ENCODE peak calls at places on chromosomes 3 and 15, in seven cellular contexts. N is psoas muscle; J is A549; D is left lung; P is effector memory CD4-positive, alpha-beta T cell; T is heart right ventricle; M is CD8-positive, alpha-beta memory T cell. K is an unnamed sample.

GRCh38 chr3:25047058-25047457 is 381.0 kb upstream of the RARB start:
- DNase-seq in N (no peak), T (no peak), P (no peak), M (no peak), J (no peak), D (no peak), K (no peak)

GRCh38 chr3:13012228-13012691 is 61.0 kb downstream of the IQSEC1 start:
- DNase-seq in D (peak; percentile 93), N (peak; percentile 75), P (peak; percentile 38), J (no peak), T (peak; percentile 74), M (peak; percentile 67), K (no peak)

GRCh38 chr3:8445861-8446260 is 55.8 kb upstream of the LMCD1 start:
- DNase-seq in M (no peak), T (no peak), D (no peak), J (peak; percentile 82), N (no peak), P (no peak), K (no peak)

GRCh38 chr3:55648591-55649318 is 161.6 kb upstream of the WNT5A start:
- DNase-seq in J (no peak), N (no peak), T (no peak), M (no peak), P (no peak), D (no peak), K (no peak)

GRCh38 chr3:14126017-14126902 is 1.4 kb downstream of the TMEM43 start:
- DNase-seq in N (no peak), M (no peak), D (no peak), P (no peak), J (no peak), T (no peak), K (no peak)

GRCh38 chr3:58049143-58049785 is 41.0 kb downstream of the FLNB start:
- DNase-seq in D (peak; percentile 47), T (peak; percentile 28), J (peak; percentile 83), N (peak; percentile 25), M (no peak), P (no peak), K (no peak)

GRCh38 chr3:65873028-65873427 is 165.7 kb downstream of the MAGI1 start:
- DNase-seq in J (no peak), T (peak; percentile 23), P (no peak), D (no peak), M (no peak), N (no peak), K (no peak)

GRCh38 chr15:81333363-81333762 is 9.4 kb upstream of the STARD5 start:
- DNase-seq in M (no peak), T (no peak), J (no peak), N (no peak), P (no peak), D (no peak), K (no peak)

GRCh38 chr3:187914231-187914630 is 169.0 kb upstream of the BCL6 start:
- DNase-seq in P (no peak), N (no peak), T (no peak), J (no peak), M (no peak), D (no peak), K (no peak)

GRCh38 chr3:142850395-142851023 is 38.4 kb downstream of the PCOLCE2 start:
- DNase-seq in P (no peak), N (peak; percentile 21), M (no peak), T (no peak), J (peak; percentile 80), D (peak; percentile 83), K (no peak)

GRCh38 chr3:154743418-154743817 is 313.4 kb upstream of the GPR149 start:
- DNase-seq in M (no peak), J (no peak), P (no peak), T (no peak), D (no peak), N (no peak), K (no peak)

GRCh38 chr3:185318136-185318535 is 44.8 kb upstream of the MAP3K13 start:
- DNase-seq in N (no peak), P (no peak), M (no peak), T (no peak), D (no peak), J (peak; percentile 76), K (no peak)

GRCh38 chr3:129512595-129512994 is 15.8 kb upstream of the RHO start:
- DNase-seq in P (no peak), J (no peak), D (no peak), N (no peak), T (no peak), M (no peak), K (no peak)

GRCh38 chr3:115697263-115698053 is 74.1 kb downstream of the GAP43 start:
- DNase-seq in D (no peak), N (no peak), P (no peak), M (no peak), T (no peak), J (no peak), K (no peak)

GRCh38 chr3:46923559-46924350 is 46.2 kb downstream of the PTH1R start:
- DNase-seq in J (peak; percentile 37), D (peak; percentile 36), M (peak; percentile 60), T (no peak), N (no peak), P (no peak), K (no peak)

GRCh38 chr15:22262613-22263020 is 182.3 kb downstream of the OR4M2 start:
- DNase-seq in T (no peak), J (peak; percentile 77), D (peak; percentile 57), M (peak; percentile 50), N (no peak), P (peak; percentile 17), K (no peak)
- H3K9me3 ChIP-seq in T (no peaks in the 10 kb centered on the region), J (no peaks in the 10 kb centered on the region), D (peaks cover 2% of the 10 kb centered on the region), M (no peaks in the 10 kb centered on the region), N (no peaks in the 10 kb centered on the region), P (no peaks in the 10 kb centered on the region), K (no peaks in the 10 kb centered on the region)

DNA sequence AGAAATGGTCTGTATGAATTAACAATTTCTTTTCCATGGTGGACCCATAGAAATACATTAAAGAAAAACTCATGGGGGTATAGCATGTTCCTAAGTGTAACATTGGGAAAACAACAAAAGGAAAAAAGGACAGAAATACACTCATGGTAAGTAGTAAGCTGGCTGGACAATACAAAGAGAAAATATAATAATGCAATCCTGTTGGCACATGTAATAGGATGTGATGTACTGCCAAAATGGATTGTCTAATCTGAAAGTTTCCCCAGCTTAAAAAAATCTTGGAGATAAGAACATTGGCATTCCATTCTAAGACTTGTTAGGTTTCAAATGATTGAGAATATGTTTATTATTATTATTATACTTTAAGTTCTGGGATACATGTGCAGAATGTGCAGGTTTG is 128.1 kb downstream of the MBNL1 start:
- DNase-seq in P (no peak), D (no peak), N (no peak), M (no peak), J (no peak), T (no peak), K (no peak)
- H3K27ac ChIP-seq in P (no peak overlapping the region), D (peak overlapping the region; percentile 19), N (peak overlapping the region; percentile 92), M (no peak overlapping the region), J (no peak overlapping the region), T (peak overlapping the region; percentile 11), K (no peak overlapping the region)

DNA sequence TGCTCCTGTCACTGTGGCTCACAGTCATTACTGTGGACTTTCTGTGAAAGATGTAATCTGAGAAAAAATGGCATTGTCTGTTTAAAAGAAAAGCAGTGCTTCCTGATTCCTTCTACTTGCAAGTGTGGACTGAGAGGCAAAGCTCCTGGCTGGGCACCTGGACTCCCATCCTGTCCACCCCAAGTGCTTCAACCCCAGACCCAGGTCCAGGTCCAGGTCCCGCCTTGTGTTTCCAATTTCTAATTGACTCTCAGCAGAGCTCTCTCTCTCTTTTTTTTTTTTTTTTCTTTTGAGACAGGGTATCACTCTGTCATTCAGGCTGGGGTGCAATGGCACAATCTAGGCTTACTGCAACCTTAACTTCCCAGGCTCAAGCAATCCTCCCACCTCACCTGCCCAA is 94.9 kb downstream of the ATP10A start:
- DNase-seq in D (no peak), P (no peak), N (no peak), M (no peak), J (no peak), T (no peak), K (no peak)
- H3K9me3 ChIP-seq in D (peaks cover 3% of the 10 kb centered on the region), P (no peaks in the 10 kb centered on the region), N (no peaks in the 10 kb centered on the region), M (no peaks in the 10 kb centered on the region), J (no peaks in the 10 kb centered on the region), T (no peaks in the 10 kb centered on the region), K (no peaks in the 10 kb centered on the region)

GRCh38 chr15:33104276-33104675 is 90.2 kb downstream of the FMN1 start:
- DNase-seq in T (no peak), J (no peak), M (no peak), P (no peak), D (no peak), N (no peak), K (peak; percentile 12)
- H3K27ac ChIP-seq in T (no peak overlapping the region), J (no peak overlapping the region), M (no peak overlapping the region), P (peak overlapping the region; percentile 53), D (no peak overlapping the region), N (no peak overlapping the region), K (peak overlapping the region; percentile 33)

DNA sequence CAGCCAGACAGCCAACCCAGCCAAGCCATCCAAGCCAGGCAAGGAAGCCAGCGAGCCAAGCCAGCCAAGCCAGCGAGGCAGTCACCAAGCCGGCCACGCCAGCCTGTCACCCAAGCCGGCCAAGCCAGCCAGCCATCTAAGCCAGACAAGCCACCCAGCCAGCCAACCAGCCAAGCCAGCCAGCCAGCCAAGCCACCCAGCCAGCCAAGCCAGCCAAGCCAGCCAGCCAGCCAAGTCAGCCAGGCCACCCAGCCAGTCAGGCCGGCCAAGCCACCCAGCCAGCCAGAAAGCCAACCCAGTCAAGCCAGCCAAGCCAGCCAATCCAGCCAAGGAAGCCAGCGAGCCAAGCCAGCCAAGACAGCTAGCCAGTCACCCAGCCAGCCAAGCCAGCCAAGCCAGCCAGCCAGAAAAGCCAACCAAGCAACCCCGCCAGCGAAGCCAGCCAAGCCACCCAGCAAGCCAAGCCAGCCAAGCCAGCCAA is 201.2 kb downstream of the GOLGA6L6 start:
- DNase-seq in P (no peak), M (peak; percentile 71), D (peak; percentile 49), T (peak; percentile 63), N (peak; percentile 79), J (peak; percentile 22), K (no peak)
- H3K9me3 ChIP-seq in P (no peaks in the 10 kb centered on the region), M (no peaks in the 10 kb centered on the region), D (peaks cover 46% of the 10 kb centered on the region), T (no peaks in the 10 kb centered on the region), N (peaks cover 5% of the 10 kb centered on the region), J (peaks cover 54% of the 10 kb centered on the region), K (no peaks in the 10 kb centered on the region)

GRCh38 chr3:105594219-105594618 is 227.5 kb downstream of the ALCAM start:
- DNase-seq in P (no peak), T (no peak), N (no peak), M (no peak), D (no peak), J (no peak), K (no peak)

GRCh38 chr3:105593315-105593714 is 226.6 kb downstream of the ALCAM start:
- DNase-seq in T (no peak), P (no peak), N (no peak), J (no peak), D (no peak), M (no peak), K (no peak)

DNA sequence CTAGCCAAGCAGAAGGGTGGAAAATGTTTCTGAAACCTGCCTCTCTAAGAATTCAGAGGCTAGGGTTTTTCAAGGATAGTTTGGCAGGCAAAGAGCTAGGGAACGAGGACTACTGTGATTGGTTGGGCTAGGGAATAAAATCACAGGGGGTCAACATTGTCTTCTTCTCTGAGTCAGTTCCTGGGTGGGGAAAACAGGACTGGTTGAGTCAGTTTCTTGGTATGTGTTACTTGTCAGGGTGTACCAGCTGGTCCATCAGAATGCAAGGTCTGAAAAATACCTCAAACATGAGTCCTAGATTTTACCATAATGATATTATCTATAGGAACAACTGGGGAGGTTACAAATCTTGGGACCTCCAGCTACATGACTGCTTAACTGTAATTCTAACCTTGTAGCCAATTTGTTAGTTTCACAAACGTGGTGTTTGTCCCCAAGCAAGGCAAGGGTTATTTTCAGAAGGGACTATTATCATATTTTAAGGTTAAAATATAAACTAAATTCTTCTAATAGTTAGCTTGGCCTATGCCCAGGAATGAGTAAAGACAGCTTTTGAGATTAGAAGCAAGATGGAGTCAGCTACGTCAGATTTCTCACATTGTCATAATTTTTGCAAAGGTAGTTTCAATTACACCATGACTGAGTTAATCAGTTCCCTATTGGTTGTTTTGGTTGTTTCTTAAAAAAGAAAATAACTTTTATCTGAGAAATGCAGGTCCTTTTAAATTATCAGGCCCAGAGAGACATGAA is 231.5 kb downstream of the ALCAM start:
- DNase-seq in N (no peak), T (no peak), P (no peak), J (peak; percentile 42), M (no peak), D (no peak), K (no peak)
- H3K27ac ChIP-seq in N (no peak overlapping the region), T (no peak overlapping the region), P (no peak overlapping the region), J (no peak overlapping the region), M (no peak overlapping the region), D (no peak overlapping the region), K (no peak overlapping the region)